ENCODE peak calls at places on chromosome 13, in eight cellular contexts. X is CD4-positive, CD25-positive, alpha-beta regulatory T cell; W is mammary epithelial cell; C is left ventricle myocardium inferior; L is MM.1S; P is fibroblast of lung; O is Karpas-422; Q is PC-3. I is an unnamed sample.

GRCh38 chr13:53201454-53202225 is 173.0 kb downstream of the OLFM4 start:
- DNase-seq in X (no peak), W (no peak), C (peak), L (no peak), P (no peak), O (no peak), Q (no peak), I (peak)

GRCh38 chr13:39682310-39682709 is 26.8 kb downstream of the COG6 start:
- DNase-seq in X (no peak), W (no peak), C (no peak), L (no peak), P (no peak), O (no peak), Q (no peak), I (no peak)

GRCh38 chr13:21033224-21033855 is 28.0 kb downstream of the LATS2 start:
- DNase-seq in X (no peak), W (peak), C (no peak), L (no peak), P (peak), O (no peak), Q (peak), I (no peak)

GRCh38 chr13:89899302-89900103 is 1448.0 kb upstream of the MIR17HG start:
- DNase-seq in X (no peak), W (no peak), C (no peak), L (no peak), P (no peak), O (no peak), Q (peak), I (no peak)

GRCh38 chr13:98570929-98571372 is 6.0 kb downstream of the STK24 start:
- DNase-seq in X (peak), W (peak), C (no peak), L (peak), P (no peak), O (peak), Q (peak), I (peak)

GRCh38 chr13:35470671-35471465 is 5.6 kb downstream of the MAB21L1 start:
- DNase-seq in X (no peak), W (no peak), C (peak), L (no peak), P (peak), O (no peak), Q (no peak), I (no peak)

GRCh38 chr13:65417953-65418352 is 1812.2 kb downstream of the PCDH9 start:
- DNase-seq in X (no peak), W (no peak), C (no peak), L (no peak), P (peak), O (no peak), Q (peak), I (no peak)

GRCh38 chr13:24124789-24125476 is 35.6 kb upstream of the SPATA13 start:
- DNase-seq in X (no peak), W (no peak), C (no peak), L (no peak), P (no peak), O (no peak), Q (no peak), I (no peak)

GRCh38 chr13:100131863-100132574 is 43.1 kb downstream of the PCCA start:
- DNase-seq in X (no peak), W (peak), C (no peak), L (no peak), P (peak), O (no peak), Q (peak), I (no peak)

GRCh38 chr13:110913911-110914292 is 967 bp downstream of the ANKRD10 start:
- DNase-seq in X (no peak), W (peak), C (no peak), L (no peak), P (no peak), O (no peak), Q (no peak), I (no peak)

GRCh38 chr13:30805603-30806011 is 70.3 kb downstream of the ALOX5AP start:
- DNase-seq in X (no peak), W (peak), C (no peak), L (no peak), P (no peak), O (peak), Q (no peak), I (no peak)

GRCh38 chr13:77383097-77383496 is 56.2 kb upstream of the MYCBP2 start:
- DNase-seq in X (no peak), W (no peak), C (no peak), L (no peak), P (no peak), O (no peak), Q (no peak), I (no peak)
- H3K4me3 ChIP-seq in X (no peak), W (no peak), C (no peak), L (no peak), P (no peak), O (no peak), Q (no peak), I (no peak)

DNA sequence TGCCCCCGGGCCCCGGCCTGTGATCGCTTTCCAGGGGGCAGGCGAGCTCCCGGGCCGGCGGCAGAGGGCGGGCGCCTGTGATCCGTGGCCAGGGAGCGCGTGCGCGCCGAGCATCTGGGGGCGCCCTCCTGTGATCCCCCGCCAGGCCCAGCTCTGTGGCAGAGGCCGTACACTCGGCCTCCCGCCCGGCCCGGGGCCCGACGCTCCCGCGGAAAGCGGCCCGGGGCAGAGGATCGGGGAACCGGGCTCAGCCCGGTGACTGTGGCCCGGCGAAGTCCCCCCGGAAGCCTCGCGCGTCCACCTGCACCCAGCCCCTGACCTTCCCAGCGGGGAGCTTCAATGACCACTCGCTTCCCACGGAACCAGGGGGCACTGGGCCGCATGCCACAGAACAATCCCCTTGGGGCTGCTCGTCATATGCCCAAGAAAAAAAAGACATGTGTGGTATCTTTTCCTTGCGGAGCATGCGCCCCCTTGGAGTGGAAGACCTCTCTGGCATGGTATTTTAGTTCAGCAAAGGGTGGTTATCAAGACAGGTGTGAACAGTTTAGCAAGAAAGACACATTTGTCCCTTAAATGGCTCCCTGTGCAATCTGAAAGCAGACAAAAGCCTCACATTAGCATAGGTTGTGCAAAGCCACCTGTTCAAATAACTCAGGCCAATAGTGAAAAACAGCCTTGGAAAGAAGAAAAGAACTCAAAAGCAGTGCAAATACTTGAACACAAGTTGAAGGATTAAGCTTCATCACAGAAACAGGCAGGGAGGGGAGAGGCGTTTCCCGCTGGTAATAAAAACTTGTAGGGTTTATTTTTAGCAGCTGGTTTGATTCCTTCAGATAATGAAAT is 290.8 kb upstream of the SOX21 start:
- DNase-seq in X (no peak), W (no peak), C (no peak), L (no peak), P (no peak), O (no peak), Q (no peak), I (no peak)
- H3K4me3 ChIP-seq in X (no peak), W (no peak), C (peak), L (no peak), P (no peak), O (no peak), Q (no peak), I (no peak)

GRCh38 chr13:27966641-27967202 is 2.4 kb downstream of the CDX2 start:
- DNase-seq in X (no peak), W (no peak), C (no peak), L (no peak), P (no peak), O (no peak), Q (no peak), I (no peak)

GRCh38 chr13:27964741-27965323 is 4.3 kb downstream of the CDX2 start:
- DNase-seq in X (no peak), W (no peak), C (no peak), L (no peak), P (no peak), O (no peak), Q (no peak), I (no peak)

GRCh38 chr13:27965343-27965739 is 3.8 kb downstream of the CDX2 start:
- DNase-seq in X (no peak), W (no peak), C (no peak), L (no peak), P (no peak), O (no peak), Q (no peak), I (no peak)

GRCh38 chr13:27967203-27967735 is 1.8 kb downstream of the CDX2 start:
- DNase-seq in X (no peak), W (no peak), C (no peak), L (no peak), P (no peak), O (no peak), Q (no peak), I (no peak)

DNA sequence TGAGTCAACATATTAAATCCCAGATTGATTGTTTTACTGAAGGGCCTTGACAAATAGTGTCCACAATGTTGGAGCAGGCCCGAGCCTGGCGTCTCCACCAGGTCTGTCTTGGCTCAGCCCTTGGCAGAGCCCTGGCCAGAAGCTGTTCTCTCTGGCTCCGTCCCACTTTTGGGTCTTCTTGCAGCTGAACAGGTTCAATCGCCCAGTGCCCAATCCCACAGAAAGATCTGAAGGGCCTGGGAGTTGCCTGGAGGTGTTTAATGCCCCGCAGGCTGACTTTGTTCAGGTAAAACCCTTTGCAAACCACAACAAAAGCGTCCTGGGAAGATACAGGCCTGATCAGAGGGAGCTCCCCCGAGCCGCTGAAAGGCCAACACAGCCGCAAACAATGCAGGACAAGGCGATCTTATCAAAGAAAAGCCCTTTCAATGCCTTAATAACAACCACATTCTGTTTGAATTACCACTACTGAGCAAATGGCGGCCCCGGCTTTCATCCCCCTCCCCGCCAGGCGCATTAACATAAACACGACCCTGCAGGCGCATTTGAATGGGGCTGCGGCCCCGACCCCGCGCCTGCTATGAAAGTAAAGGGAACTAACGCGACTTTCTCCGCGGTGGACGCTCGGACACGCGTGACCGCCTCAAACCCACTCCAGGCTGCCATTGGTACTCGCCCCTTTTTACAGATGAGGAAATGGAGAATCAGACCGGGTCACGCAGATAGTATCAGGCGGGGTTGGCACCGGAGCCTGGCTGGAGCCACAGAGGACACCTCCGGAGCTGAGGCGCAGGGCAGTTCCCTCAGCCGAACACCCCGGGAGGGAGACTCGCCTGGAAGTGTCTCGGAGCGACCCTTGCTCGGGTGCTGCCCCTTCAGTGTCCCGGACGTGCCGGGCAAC is 3.1 kb downstream of the CDX2 start:
- DNase-seq in X (no peak), W (no peak), C (no peak), L (no peak), P (no peak), O (no peak), Q (no peak), I (no peak)
- H3K4me3 ChIP-seq in X (no peak), W (no peak), C (no peak), L (no peak), P (no peak), O (no peak), Q (no peak), I (no peak)

GRCh38 chr13:37716395-37716794 is 117.8 kb upstream of the POSTN start:
- DNase-seq in X (no peak), W (no peak), C (no peak), L (no peak), P (peak), O (no peak), Q (no peak), I (no peak)
- H3K4me3 ChIP-seq in X (no peak), W (no peak), C (no peak), L (no peak), P (no peak), O (no peak), Q (no peak), I (no peak)

GRCh38 chr13:45200701-45201230 is at the start of gene KCTD4:
- DNase-seq in X (no peak), W (peak), C (no peak), L (no peak), P (no peak), O (no peak), Q (no peak), I (no peak)
- H3K4me3 ChIP-seq in X (no peak), W (no peak), C (no peak), L (no peak), P (no peak), O (no peak), Q (no peak), I (no peak)